ENCODE peak calls at places on chromosome 11, in four cellular contexts. One of them, this sample, is unnamed. For H3K27me3, the result is how much of the 10 kb centered on the place peaks cover.

GRCh38 chr11:42249401-42249800 is 789.9 kb upstream of the LRRC4C start:
- DNase-seq in CD4-positive, CD25-positive, alpha-beta regulatory T cell: no peak
- DNase-seq in stomach: no peak
- DNase-seq in Peyer's patch: no peak
- DNase-seq in this sample: no peak

GRCh38 chr11:133955091-133955846 is 1.5 kb downstream of the IGSF9B start:
- DNase-seq in CD4-positive, CD25-positive, alpha-beta regulatory T cell: peak
- DNase-seq in stomach: no peak
- DNase-seq in Peyer's patch: no peak
- DNase-seq in this sample: no peak

GRCh38 chr11:96125400-96125799 is 201.5 kb upstream of the MTMR2 start:
- DNase-seq in CD4-positive, CD25-positive, alpha-beta regulatory T cell: no peak
- DNase-seq in stomach: no peak
- DNase-seq in Peyer's patch: no peak
- DNase-seq in this sample: no peak

GRCh38 chr11:40286137-40286536 is 1173.3 kb downstream of the LRRC4C start:
- DNase-seq in CD4-positive, CD25-positive, alpha-beta regulatory T cell: no peak
- DNase-seq in stomach: no peak
- DNase-seq in Peyer's patch: no peak
- DNase-seq in this sample: no peak

GRCh38 chr11:83566948-83567347 is 280.8 kb upstream of the CCDC90B start:
- DNase-seq in CD4-positive, CD25-positive, alpha-beta regulatory T cell: no peak
- DNase-seq in stomach: no peak
- DNase-seq in Peyer's patch: no peak
- DNase-seq in this sample: peak

GRCh38 chr11:19812096-19812495 is 99.5 kb downstream of the NAV2 start:
- DNase-seq in CD4-positive, CD25-positive, alpha-beta regulatory T cell: no peak
- DNase-seq in stomach: no peak
- DNase-seq in Peyer's patch: no peak
- DNase-seq in this sample: no peak

GRCh38 chr11:64234840-64235379 is 526 bp downstream of the VEGFB start:
- DNase-seq in CD4-positive, CD25-positive, alpha-beta regulatory T cell: peak
- DNase-seq in stomach: peak
- DNase-seq in Peyer's patch: peak
- DNase-seq in this sample: no peak

GRCh38 chr11:11444800-11445126 is 91.7 kb upstream of the CSNK2A3 start:
- DNase-seq in CD4-positive, CD25-positive, alpha-beta regulatory T cell: no peak
- DNase-seq in stomach: no peak
- DNase-seq in Peyer's patch: no peak
- DNase-seq in this sample: no peak

GRCh38 chr11:76736773-76737495 is 46.2 kb upstream of the TSKU start:
- DNase-seq in CD4-positive, CD25-positive, alpha-beta regulatory T cell: no peak
- DNase-seq in stomach: no peak
- DNase-seq in Peyer's patch: no peak
- DNase-seq in this sample: no peak

GRCh38 chr11:44043157-44043556 is 4.6 kb upstream of the ACCSL start:
- DNase-seq in CD4-positive, CD25-positive, alpha-beta regulatory T cell: no peak
- DNase-seq in stomach: no peak
- DNase-seq in Peyer's patch: no peak
- DNase-seq in this sample: no peak

GRCh38 chr11:13010737-13011342 is 1.7 kb downstream of the RASSF10 start:
- DNase-seq in CD4-positive, CD25-positive, alpha-beta regulatory T cell: no peak
- DNase-seq in stomach: peak
- DNase-seq in Peyer's patch: no peak
- DNase-seq in this sample: no peak

GRCh38 chr11:46918087-46918751 is at the start of gene LRP4:
- DNase-seq in CD4-positive, CD25-positive, alpha-beta regulatory T cell: peak
- DNase-seq in stomach: peak
- DNase-seq in Peyer's patch: no peak
- DNase-seq in this sample: no peak

GRCh38 chr11:94793822-94794221 is 25.7 kb downstream of the AMOTL1 start:
- DNase-seq in CD4-positive, CD25-positive, alpha-beta regulatory T cell: no peak
- DNase-seq in stomach: no peak
- DNase-seq in Peyer's patch: no peak
- DNase-seq in this sample: no peak

DNA sequence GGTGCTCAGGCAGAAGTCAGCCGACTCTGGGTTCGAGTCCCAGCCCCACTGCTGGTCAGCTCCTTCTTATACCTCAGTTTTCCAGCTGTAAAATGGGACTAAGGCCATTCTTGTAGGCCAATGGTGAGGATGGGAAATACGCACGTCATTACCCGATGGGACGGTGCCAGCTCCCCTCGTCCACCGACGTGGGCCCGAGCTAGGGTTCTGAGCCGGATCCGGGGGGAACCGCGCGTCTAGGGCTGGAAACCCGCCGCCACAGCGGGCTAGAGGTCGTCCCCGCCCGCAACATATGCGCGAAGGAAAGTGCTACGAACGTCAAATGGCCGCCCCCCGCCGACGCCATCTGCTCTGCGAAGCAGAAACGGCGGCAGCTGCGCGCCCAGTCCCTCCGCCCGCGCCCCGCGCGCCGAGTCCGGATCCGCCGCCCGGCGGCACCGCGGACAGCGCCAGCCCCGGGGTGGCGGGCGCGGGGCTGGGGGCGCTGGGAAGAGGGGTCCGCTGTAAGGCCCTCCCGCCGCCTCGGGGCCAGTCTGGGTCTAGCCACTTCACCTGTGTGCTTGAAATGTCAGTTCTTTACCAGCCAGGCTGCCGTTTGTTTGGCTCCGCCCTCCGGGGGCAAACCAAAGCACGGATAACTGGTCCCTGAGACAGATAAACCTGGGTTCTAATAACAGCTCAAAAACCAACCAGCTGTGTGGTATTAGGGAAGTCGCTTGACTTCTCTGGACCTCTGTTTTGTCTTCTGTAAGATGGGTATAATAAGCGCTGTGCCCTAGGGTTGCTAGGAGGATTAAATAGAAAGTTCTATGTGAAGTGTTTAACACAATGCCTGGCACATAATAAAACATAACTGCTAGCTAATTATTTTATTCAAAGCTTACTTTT is 103.5 kb upstream of the RCN1 start:
- DNase-seq in CD4-positive, CD25-positive, alpha-beta regulatory T cell: no peak
- DNase-seq in stomach: no peak
- DNase-seq in Peyer's patch: no peak
- DNase-seq in this sample: no peak
- H3K27me3 ChIP-seq in CD4-positive, CD25-positive, alpha-beta regulatory T cell: under half
- H3K27me3 ChIP-seq in stomach: under half
- H3K27me3 ChIP-seq in Peyer's patch: under half
- H3K27me3 ChIP-seq in this sample: under half

DNA sequence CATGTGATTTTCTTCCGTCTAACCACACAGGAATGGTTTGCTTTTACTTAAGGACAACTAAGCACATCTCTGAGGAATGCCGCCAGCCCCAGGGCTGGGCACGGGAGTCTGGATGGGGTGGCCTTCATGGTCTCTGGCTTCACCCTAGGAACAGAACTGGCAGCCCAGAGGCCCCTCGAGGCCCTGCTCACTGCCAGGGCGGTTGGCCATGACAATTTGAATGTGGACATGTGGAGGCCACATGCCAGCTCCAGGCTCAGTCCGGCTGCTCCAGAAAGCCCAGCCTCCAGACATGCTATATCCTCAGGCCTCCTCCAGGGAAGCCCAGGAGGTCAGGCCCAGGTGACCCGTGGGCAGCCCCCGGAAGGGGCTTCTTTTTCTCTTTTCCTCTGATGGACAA is 84.0 kb upstream of the FGF3 start:
- DNase-seq in CD4-positive, CD25-positive, alpha-beta regulatory T cell: no peak
- DNase-seq in stomach: no peak
- DNase-seq in Peyer's patch: no peak
- DNase-seq in this sample: no peak
- H3K27me3 ChIP-seq in CD4-positive, CD25-positive, alpha-beta regulatory T cell: under half
- H3K27me3 ChIP-seq in stomach: under half
- H3K27me3 ChIP-seq in Peyer's patch: under half
- H3K27me3 ChIP-seq in this sample: under half

GRCh38 chr11:79026803-79027445 is 413.9 kb downstream of the TENM4 start:
- DNase-seq in CD4-positive, CD25-positive, alpha-beta regulatory T cell: no peak
- DNase-seq in stomach: no peak
- DNase-seq in Peyer's patch: no peak
- DNase-seq in this sample: peak
- H3K27me3 ChIP-seq in CD4-positive, CD25-positive, alpha-beta regulatory T cell: under half
- H3K27me3 ChIP-seq in stomach: under half
- H3K27me3 ChIP-seq in Peyer's patch: under half
- H3K27me3 ChIP-seq in this sample: under half

GRCh38 chr11:2132229-2132620 is 7.0 kb downstream of the IGF2 start:
- DNase-seq in CD4-positive, CD25-positive, alpha-beta regulatory T cell: no peak
- DNase-seq in stomach: no peak
- DNase-seq in Peyer's patch: no peak
- DNase-seq in this sample: no peak

GRCh38 chr11:2132874-2133480 is 6.2 kb downstream of the IGF2 start:
- DNase-seq in CD4-positive, CD25-positive, alpha-beta regulatory T cell: no peak
- DNase-seq in stomach: no peak
- DNase-seq in Peyer's patch: no peak
- DNase-seq in this sample: no peak

GRCh38 chr11:2130881-2131352 is 8.3 kb downstream of the IGF2 start:
- DNase-seq in CD4-positive, CD25-positive, alpha-beta regulatory T cell: no peak
- DNase-seq in stomach: no peak
- DNase-seq in Peyer's patch: no peak
- DNase-seq in this sample: no peak

GRCh38 chr11:2129699-2130366 is 9.4 kb downstream of the IGF2 start:
- DNase-seq in CD4-positive, CD25-positive, alpha-beta regulatory T cell: no peak
- DNase-seq in stomach: no peak
- DNase-seq in Peyer's patch: no peak
- DNase-seq in this sample: no peak

DNA sequence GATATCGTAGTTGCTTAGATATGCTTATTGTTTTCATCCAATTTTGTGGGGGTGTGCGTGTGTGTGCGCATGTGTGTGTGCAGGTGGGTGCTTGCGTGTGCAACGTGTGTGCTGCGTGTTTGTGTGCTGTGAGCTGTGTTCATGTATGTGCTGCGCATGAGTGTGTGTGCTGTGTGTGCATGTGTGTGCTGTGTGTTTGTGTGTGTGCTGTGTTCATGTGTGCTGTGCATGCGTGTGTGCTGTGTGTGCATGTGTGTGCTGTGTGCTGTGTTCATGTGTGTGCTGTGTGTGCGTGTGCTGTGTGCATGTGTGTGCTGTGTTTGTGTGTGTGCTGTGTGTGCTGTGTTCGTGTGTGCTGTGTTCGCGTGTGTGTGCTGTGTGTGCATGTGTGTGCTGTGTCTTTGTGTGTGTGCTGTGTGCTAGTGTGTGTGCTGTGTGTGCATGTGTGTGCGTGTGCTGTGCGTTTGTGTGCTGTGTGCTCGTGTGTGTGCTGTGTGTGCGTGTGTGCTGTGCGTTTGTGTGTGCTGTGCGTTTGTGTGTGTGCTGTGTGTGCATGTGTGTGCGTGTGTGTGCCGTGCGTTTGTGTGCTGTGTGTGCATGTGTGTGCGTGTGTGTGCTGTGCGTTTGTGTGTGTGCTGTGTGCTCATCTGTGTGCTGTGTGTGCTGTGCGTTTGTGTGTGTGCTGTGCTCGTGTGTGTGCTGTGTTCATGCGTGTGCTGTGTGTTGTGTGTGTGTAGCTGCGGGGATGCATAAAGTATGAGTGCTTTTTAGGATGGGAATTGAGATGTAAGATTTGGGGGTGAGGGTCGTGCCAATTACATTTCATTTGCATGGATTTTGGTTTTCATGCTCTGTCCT is 7.6 kb downstream of the IGF2 start:
- DNase-seq in CD4-positive, CD25-positive, alpha-beta regulatory T cell: no peak
- DNase-seq in stomach: no peak
- DNase-seq in Peyer's patch: no peak
- DNase-seq in this sample: no peak
- H3K27me3 ChIP-seq in CD4-positive, CD25-positive, alpha-beta regulatory T cell: under half
- H3K27me3 ChIP-seq in stomach: under half
- H3K27me3 ChIP-seq in Peyer's patch: under half
- H3K27me3 ChIP-seq in this sample: under half